ENCODE peak calls at places on chromosomes 4 and X, in eight cellular contexts. X, I, Z, J, A, T, R and N are unnamed samples.
A peak's percentile ranks its signal among the peaks of the same experiment; 100 is the strongest.

GRCh38 chr4:81776794-81777193 is 305.1 kb upstream of the RASGEF1B start:
- DNase-seq in X (no peak), I (no peak), Z (no peak), J (no peak), A (no peak), T (no peak), R (no peak), N (no peak)

GRCh38 chrX:109774136-109774535 is 41.1 kb upstream of the ACSL4 start:
- DNase-seq in X (no peak), I (no peak), Z (no peak), J (no peak), A (no peak), T (no peak), R (no peak), N (peak; percentile 15)

GRCh38 chrX:108316456-108316855 is 121.8 kb downstream of the COL4A6 start:
- DNase-seq in X (no peak), I (no peak), Z (no peak), J (no peak), A (no peak), T (no peak), R (no peak), N (no peak)

GRCh38 chrX:114717921-114718320 is 134.0 kb downstream of the HTR2C start:
- DNase-seq in X (no peak), I (no peak), Z (peak; percentile 44), J (no peak), A (no peak), T (peak; percentile 13), R (no peak), N (no peak)

GRCh38 chrX:125205918-125206665 is 113.6 kb upstream of the TEX13C start:
- DNase-seq in X (no peak), I (no peak), Z (peak; percentile 54), J (no peak), A (peak; percentile 0), T (peak; percentile 64), R (no peak), N (no peak)

GRCh38 chr4:140943486-140943885 is 187.3 kb upstream of the TBC1D9 start:
- DNase-seq in X (peak; percentile 70), I (no peak), Z (no peak), J (no peak), A (no peak), T (no peak), R (no peak), N (peak; percentile 60)

GRCh38 chrX:136920001-136920400 is 39.5 kb upstream of the RBMX start:
- DNase-seq in X (no peak), I (no peak), Z (no peak), J (no peak), A (no peak), T (no peak), R (no peak), N (no peak)

GRCh38 chr4:8260656-8261111 is 8.9 kb upstream of the HTRA3 start:
- DNase-seq in X (no peak), I (no peak), Z (peak; percentile 42), J (no peak), A (no peak), T (peak; percentile 41), R (no peak), N (peak; percentile 78)

GRCh38 chr4:48017108-48017527 is 546 bp downstream of the NIPAL1 start:
- DNase-seq in X (no peak), I (no peak), Z (peak; percentile 56), J (no peak), A (peak; percentile 53), T (peak; percentile 73), R (no peak), N (peak; percentile 62)

GRCh38 chrX:56728321-56728720 is 722 bp upstream of the NBDY start:
- DNase-seq in X (no peak), I (no peak), Z (peak; percentile 3), J (no peak), A (no peak), T (no peak), R (no peak), N (no peak)

GRCh38 chrX:38311743-38312142 is 15.6 kb downstream of the RPGR start:
- DNase-seq in X (no peak), I (no peak), Z (no peak), J (no peak), A (no peak), T (no peak), R (no peak), N (no peak)

GRCh38 chrX:55039471-55039870 is 8.7 kb upstream of the ALAS2 start:
- DNase-seq in X (no peak), I (no peak), Z (no peak), J (no peak), A (no peak), T (no peak), R (no peak), N (no peak)

GRCh38 chr4:40685300-40685699 is 55.6 kb upstream of the RBM47 start:
- DNase-seq in X (peak; percentile 31), I (no peak), Z (no peak), J (no peak), A (no peak), T (no peak), R (no peak), N (no peak)

GRCh38 chr4:85565761-85566480 is 91.0 kb downstream of the ARHGAP24 start:
- DNase-seq in X (peak; percentile 14), I (no peak), Z (no peak), J (no peak), A (no peak), T (no peak), R (no peak), N (peak; percentile 29)

GRCh38 chr4:14294611-14295010 is 667.1 kb upstream of the BOD1L1 start:
- DNase-seq in X (no peak), I (no peak), Z (no peak), J (no peak), A (no peak), T (no peak), R (no peak), N (peak; percentile 13)

GRCh38 chr4:9988349-9988748 is 32.9 kb downstream of the SLC2A9 start:
- DNase-seq in X (no peak), I (no peak), Z (no peak), J (no peak), A (no peak), T (no peak), R (no peak), N (no peak)

GRCh38 chr4:159017323-159018036 is 85.4 kb upstream of the RAPGEF2 start:
- DNase-seq in X (no peak), I (no peak), Z (no peak), J (no peak), A (no peak), T (no peak), R (no peak), N (no peak)

GRCh38 chr4:8229341-8229975 is 30.4 kb downstream of the SH3TC1 start:
- DNase-seq in X (no peak), I (no peak), Z (no peak), J (no peak), A (no peak), T (no peak), R (no peak), N (no peak)

GRCh38 chr4:171203425-171203824 is 609.8 kb upstream of the GALNTL6 start:
- DNase-seq in X (peak; percentile 4), I (no peak), Z (no peak), J (no peak), A (no peak), T (no peak), R (no peak), N (no peak)

GRCh38 chr4:48342559-48342878 is 1.2 kb downstream of the SLAIN2 start:
- DNase-seq in X (no peak), I (no peak), Z (no peak), J (no peak), A (peak; percentile 19), T (no peak), R (no peak), N (no peak)

GRCh38 chr4:57575465-57575864 is 465.3 kb upstream of the IGFBP7 start:
- DNase-seq in X (no peak), I (no peak), Z (no peak), J (no peak), A (no peak), T (no peak), R (no peak), N (no peak)

GRCh38 chr4:54661686-54662085 is 3.9 kb downstream of the KIT start:
- DNase-seq in X (peak; percentile 97), I (no peak), Z (no peak), J (no peak), A (no peak), T (no peak), R (no peak), N (peak; percentile 82)

GRCh38 chr4:118983293-118983692 is 94.6 kb downstream of the SYNPO2 start:
- DNase-seq in X (no peak), I (no peak), Z (no peak), J (no peak), A (no peak), T (no peak), R (no peak), N (no peak)

GRCh38 chr4:110290511-110290910 is 92.1 kb upstream of the ELOVL6 start:
- DNase-seq in X (no peak), I (no peak), Z (no peak), J (no peak), A (no peak), T (no peak), R (no peak), N (no peak)

GRCh38 chr4:46389301-46389761 is 597 bp downstream of the GABRA2 start:
- DNase-seq in X (no peak), I (no peak), Z (peak; percentile 62), J (no peak), A (no peak), T (peak; percentile 70), R (no peak), N (peak; percentile 11)

GRCh38 chr4:108342325-108342986 is 173.7 kb upstream of the LEF1 start:
- DNase-seq in X (no peak), I (peak; percentile 71), Z (no peak), J (no peak), A (peak; percentile 33), T (no peak), R (no peak), N (no peak)

GRCh38 chr4:176925962-176926361 is 133.2 kb upstream of the VEGFC start:
- DNase-seq in X (no peak), I (no peak), Z (no peak), J (no peak), A (no peak), T (no peak), R (no peak), N (no peak)

GRCh38 chrX:38578152-38578551 is 16.8 kb downstream of the TSPAN7 start:
- DNase-seq in X (no peak), I (no peak), Z (no peak), J (no peak), A (no peak), T (no peak), R (no peak), N (no peak)

GRCh38 chrX:24149346-24150050 is at the start of gene ZFX:
- DNase-seq in X (no peak), I (peak; percentile 72), Z (peak; percentile 70), J (peak; percentile 35), A (peak; percentile 52), T (no peak), R (peak; percentile 37), N (peak; percentile 49)

GRCh38 chrX:136452614-136453013 is 35.1 kb upstream of the BRS3 start:
- DNase-seq in X (no peak), I (no peak), Z (no peak), J (no peak), A (no peak), T (no peak), R (no peak), N (no peak)

GRCh38 chrX:45749375-45749774 is 548.7 kb upstream of the DIPK2B start:
- DNase-seq in X (no peak), I (no peak), Z (no peak), J (no peak), A (no peak), T (peak; percentile 11), R (no peak), N (no peak)

GRCh38 chr4:105088110-105088879 is 58.4 kb upstream of the TET2 start:
- DNase-seq in X (peak; percentile 88), I (no peak), Z (no peak), J (no peak), A (no peak), T (peak; percentile 62), R (no peak), N (peak; percentile 68)

GRCh38 chr4:16967722-16968121 is 69.3 kb upstream of the LDB2 start:
- DNase-seq in X (no peak), I (no peak), Z (peak; percentile 27), J (no peak), A (no peak), T (no peak), R (peak; percentile 75), N (peak; percentile 67)

GRCh38 chr4:145937021-145937861 is 1.4 kb downstream of the ZNF827 start:
- DNase-seq in X (no peak), I (peak; percentile 63), Z (peak; percentile 79), J (peak; percentile 16), A (peak; percentile 69), T (peak; percentile 60), R (peak; percentile 57), N (peak; percentile 81)